ENCODE peak calls at places on chromosome 10, in ten cellular contexts. N is ovary, A is sigmoid colon, D is DND-41, K is K562, P is breast epithelium, H is right lobe of liver, I is fibroblast of lung, X is PC-3, R is endodermal cell. G is an unnamed sample. For H3K27me3 and H3K4me1, the result is how much of the 10 kb centered on the place peaks cover.

GRCh38 chr10:29250066-29250465 is 38.8 kb upstream of the LYZL1 start:
- DNase-seq in A (no peak), X (no peak), N (no peak), D (no peak), I (no peak), K (no peak), P (no peak), R (no peak), H (no peak), G (no peak)

GRCh38 chr10:69730251-69731156 is 71.2 kb upstream of the COL13A1 start:
- DNase-seq in D (no peak), P (no peak), R (peak), K (no peak), I (peak), A (peak), H (no peak), X (no peak), N (peak), G (no peak)

GRCh38 chr10:97542169-97543024 is 30.2 kb upstream of the ANKRD2 start:
- DNase-seq in A (peak), X (peak), H (no peak), I (peak), K (peak), D (no peak), R (peak), N (peak), P (peak), G (peak)

GRCh38 chr10:93859049-93859655 is 34.6 kb upstream of the SLC35G1 start:
- DNase-seq in K (no peak), D (no peak), P (no peak), R (no peak), A (no peak), N (no peak), X (peak), H (no peak), I (peak), G (no peak)

GRCh38 chr10:11875499-11876281 is 52.5 kb downstream of the PROSER2 start:
- DNase-seq in I (peak), D (no peak), R (no peak), P (peak), K (peak), N (peak), X (peak), H (peak), A (peak), G (peak)

GRCh38 chr10:68871105-68871711 is 29.9 kb upstream of the DDX50 start:
- DNase-seq in N (no peak), X (no peak), A (no peak), D (no peak), I (peak), R (peak), H (no peak), K (peak), P (no peak), G (no peak)

GRCh38 chr10:14701466-14701865 is 73.2 kb downstream of the FAM107B start:
- DNase-seq in N (no peak), R (no peak), K (no peak), X (no peak), H (no peak), D (no peak), I (no peak), P (no peak), A (no peak), G (no peak)

GRCh38 chr10:123518765-123519164 is 147.4 kb upstream of the GPR26 start:
- DNase-seq in A (no peak), R (peak), H (no peak), K (no peak), I (no peak), D (no peak), P (no peak), N (no peak), X (no peak), G (no peak)

GRCh38 chr10:26696786-26697162 is 727 bp upstream of the PDSS1 start:
- DNase-seq in N (no peak), D (no peak), X (peak), A (no peak), H (no peak), P (no peak), I (peak), R (no peak), K (no peak), G (no peak)

GRCh38 chr10:17348111-17349008 is 106.0 kb downstream of the ST8SIA6 start:
- DNase-seq in H (peak), A (peak), K (peak), I (peak), X (peak), D (no peak), N (peak), P (peak), R (no peak), G (peak)

GRCh38 chr10:109773818-109774440 is 149.4 kb downstream of the XPNPEP1 start:
- DNase-seq in N (no peak), P (no peak), X (peak), A (no peak), D (no peak), K (peak), H (no peak), I (peak), R (no peak), G (no peak)

GRCh38 chr10:18104223-18104872 is 35.9 kb upstream of the CACNB2 start:
- DNase-seq in A (no peak), K (peak), I (peak), R (peak), P (no peak), X (peak), N (peak), H (peak), D (peak), G (no peak)

GRCh38 chr10:107103174-107104025 is 61.1 kb downstream of the SORCS1 start:
- DNase-seq in N (no peak), I (no peak), P (no peak), X (no peak), H (no peak), A (peak), K (no peak), D (no peak), R (no peak), G (no peak)

GRCh38 chr10:83083866-83084265 is 1055.4 kb upstream of the GHITM start:
- DNase-seq in A (no peak), K (no peak), H (no peak), I (no peak), P (no peak), N (no peak), D (no peak), R (no peak), X (no peak), G (no peak)

GRCh38 chr10:56585447-56586171 is 224.6 kb upstream of the ZWINT start:
- DNase-seq in D (no peak), P (no peak), I (no peak), K (no peak), R (no peak), N (no peak), H (no peak), X (no peak), A (no peak), G (no peak)

GRCh38 chr10:104220515-104220914 is 11.6 kb downstream of the CFAP43 start:
- DNase-seq in I (no peak), D (no peak), A (no peak), X (no peak), N (no peak), K (no peak), P (no peak), R (no peak), H (no peak), G (no peak)

GRCh38 chr10:24952701-24953349 is 419 bp upstream of the PRTFDC1 start:
- DNase-seq in D (peak), P (no peak), I (peak), K (peak), H (peak), N (peak), R (peak), A (peak), X (peak), G (no peak)

GRCh38 chr10:70940834-70941568 is 52.6 kb upstream of the PCBD1 start:
- DNase-seq in I (peak), P (no peak), X (peak), R (no peak), K (peak), H (no peak), D (no peak), A (no peak), N (no peak), G (no peak)

GRCh38 chr10:113177936-113178335 is 227.9 kb downstream of the TCF7L2 start:
- DNase-seq in R (peak), N (no peak), K (no peak), A (no peak), P (no peak), D (no peak), I (no peak), X (no peak), H (no peak), G (no peak)

GRCh38 chr10:5466451-5466996 is 32.8 kb downstream of the CALML5 start:
- DNase-seq in H (peak), X (peak), P (peak), K (peak), N (no peak), I (peak), D (peak), A (peak), R (peak), G (no peak)

GRCh38 chr10:58435297-58435696 is 50.1 kb downstream of the TFAM start:
- DNase-seq in P (no peak), N (no peak), A (no peak), K (peak), R (peak), X (peak), H (no peak), I (peak), D (peak), G (peak)

GRCh38 chr10:100645609-100646008 is 99.8 kb upstream of the PAX2 start:
- DNase-seq in A (no peak), I (no peak), H (no peak), K (no peak), D (no peak), P (no peak), N (no peak), X (no peak), R (no peak), G (no peak)
- H3K27me3 ChIP-seq in A (under half), I (under half), H (under half), K (under half), D (under half), P (under half), N (under half), X (under half), R (half or more), G (half or more)

GRCh38 chr10:132641966-132642731 is 104.6 kb downstream of the INPP5A start:
- DNase-seq in D (no peak), K (no peak), I (no peak), H (peak), N (peak), X (no peak), R (peak), P (peak), A (peak), G (peak)

GRCh38 chr10:132643709-132644543 is 106.3 kb downstream of the INPP5A start:
- DNase-seq in N (no peak), I (no peak), A (peak), R (peak), X (no peak), P (peak), D (no peak), K (no peak), H (peak), G (peak)

GRCh38 chr10:132640326-132641125 is 102.9 kb downstream of the INPP5A start:
- DNase-seq in R (peak), P (peak), H (peak), A (peak), D (no peak), I (no peak), N (no peak), K (no peak), X (no peak), G (peak)

GRCh38 chr10:132641401-132641800 is 103.8 kb downstream of the INPP5A start:
- DNase-seq in A (peak), D (no peak), N (no peak), P (peak), I (no peak), R (no peak), X (no peak), K (no peak), H (no peak), G (peak)

GRCh38 chr10:132642732-132643008 is 105.1 kb downstream of the INPP5A start:
- DNase-seq in K (no peak), N (no peak), A (peak), H (peak), R (peak), X (no peak), I (no peak), P (peak), D (no peak), G (peak)
- TF ChIP-seq CTCF in K (no peak), N (no peak), A (no peak), H (no peak), R (no peak), X (no peak), I (no peak), P (no peak), D (no peak), G (no peak)

GRCh38 chr10:101570764-101571572 is 17.1 kb downstream of the POLL start:
- DNase-seq in N (no peak), K (no peak), I (no peak), X (peak), P (no peak), H (no peak), R (no peak), A (no peak), D (no peak), G (peak)

GRCh38 chr10:101567165-101568006 is 20.7 kb downstream of the POLL start:
- DNase-seq in I (no peak), A (peak), D (no peak), H (no peak), X (no peak), N (no peak), R (no peak), K (no peak), P (no peak), G (peak)

GRCh38 chr10:101569838-101570763 is 18.0 kb downstream of the POLL start:
- DNase-seq in H (peak), N (peak), P (peak), K (peak), D (peak), I (peak), A (peak), R (peak), X (peak), G (peak)

GRCh38 chr10:101568054-101568745 is 19.9 kb downstream of the POLL start:
- DNase-seq in D (no peak), I (no peak), X (no peak), H (no peak), P (no peak), R (no peak), K (no peak), A (peak), N (no peak), G (peak)

DNA sequence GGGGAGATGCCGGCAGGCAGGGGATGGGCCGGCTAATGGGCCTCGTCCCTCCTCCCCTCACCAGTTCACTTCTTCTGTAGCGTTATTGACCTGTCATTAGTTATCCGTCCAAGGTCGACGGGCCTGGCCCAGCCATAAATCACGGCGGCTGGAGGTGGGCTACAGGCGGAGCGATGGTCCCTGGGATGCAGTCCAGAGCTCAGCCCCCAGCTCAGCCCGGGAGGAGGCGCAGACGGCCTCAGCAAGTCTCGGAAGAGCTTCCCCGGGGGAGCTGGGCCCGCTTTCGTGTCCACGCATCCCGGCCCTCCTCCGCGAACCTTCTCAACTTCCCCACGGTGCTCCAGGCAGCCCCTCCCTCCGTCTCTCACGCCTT is 18.6 kb downstream of the POLL start:
- DNase-seq in I (no peak), D (no peak), R (no peak), X (no peak), K (no peak), H (no peak), N (no peak), A (peak), P (no peak), G (no peak)
- H3K4me1 ChIP-seq in I (under half), D (under half), R (under half), X (under half), K (under half), H (under half), N (under half), A (under half), P (under half), G (under half)

DNA sequence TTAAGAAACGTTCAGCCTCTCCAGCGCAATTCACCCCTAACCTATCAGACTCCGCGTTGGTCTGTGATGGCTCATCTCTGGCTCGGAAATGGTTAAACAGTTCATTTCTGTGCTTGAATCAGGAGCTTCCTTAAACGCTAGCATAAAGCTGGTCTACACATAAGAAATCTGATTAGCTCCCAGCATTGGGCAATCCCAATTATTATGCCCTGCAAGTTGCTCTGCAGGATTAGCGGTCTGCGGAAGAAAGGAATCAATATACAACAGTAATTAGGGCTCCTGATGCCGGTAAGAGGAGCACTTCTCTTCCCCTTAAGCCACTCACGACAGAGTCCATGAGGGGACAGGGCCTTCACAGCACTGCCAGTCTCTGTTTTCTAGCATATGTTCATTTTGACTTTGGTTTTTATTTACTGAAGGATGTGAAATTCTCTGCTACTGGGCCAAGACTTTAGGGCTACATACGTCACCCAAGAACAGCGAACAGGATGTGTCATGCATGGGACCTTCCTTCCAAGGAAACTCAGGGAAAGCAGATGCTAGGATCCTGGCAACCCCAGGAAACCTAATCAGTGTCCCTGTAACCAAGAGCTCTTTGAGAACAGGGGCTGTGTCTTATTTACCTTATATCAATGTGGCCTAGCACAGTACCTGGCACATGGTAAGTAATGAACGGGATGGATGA is 324.4 kb downstream of the KCNMA1 start:
- DNase-seq in N (no peak), P (no peak), D (no peak), K (no peak), H (no peak), R (no peak), X (no peak), I (peak), A (no peak), G (no peak)
- H3K27me3 ChIP-seq in N (under half), P (under half), D (under half), K (under half), H (under half), R (under half), X (under half), I (under half), A (under half), G (under half)

GRCh38 chr10:35165811-35166210 is 39.2 kb downstream of the CREM start:
- DNase-seq in R (no peak), I (no peak), P (no peak), D (no peak), N (no peak), H (no peak), K (no peak), X (no peak), A (no peak), G (no peak)
- TF ChIP-seq CTCF in R (no peak), I (no peak), P (no peak), D (no peak), N (no peak), H (no peak), K (no peak), X (no peak), A (no peak), G (no peak)

DNA sequence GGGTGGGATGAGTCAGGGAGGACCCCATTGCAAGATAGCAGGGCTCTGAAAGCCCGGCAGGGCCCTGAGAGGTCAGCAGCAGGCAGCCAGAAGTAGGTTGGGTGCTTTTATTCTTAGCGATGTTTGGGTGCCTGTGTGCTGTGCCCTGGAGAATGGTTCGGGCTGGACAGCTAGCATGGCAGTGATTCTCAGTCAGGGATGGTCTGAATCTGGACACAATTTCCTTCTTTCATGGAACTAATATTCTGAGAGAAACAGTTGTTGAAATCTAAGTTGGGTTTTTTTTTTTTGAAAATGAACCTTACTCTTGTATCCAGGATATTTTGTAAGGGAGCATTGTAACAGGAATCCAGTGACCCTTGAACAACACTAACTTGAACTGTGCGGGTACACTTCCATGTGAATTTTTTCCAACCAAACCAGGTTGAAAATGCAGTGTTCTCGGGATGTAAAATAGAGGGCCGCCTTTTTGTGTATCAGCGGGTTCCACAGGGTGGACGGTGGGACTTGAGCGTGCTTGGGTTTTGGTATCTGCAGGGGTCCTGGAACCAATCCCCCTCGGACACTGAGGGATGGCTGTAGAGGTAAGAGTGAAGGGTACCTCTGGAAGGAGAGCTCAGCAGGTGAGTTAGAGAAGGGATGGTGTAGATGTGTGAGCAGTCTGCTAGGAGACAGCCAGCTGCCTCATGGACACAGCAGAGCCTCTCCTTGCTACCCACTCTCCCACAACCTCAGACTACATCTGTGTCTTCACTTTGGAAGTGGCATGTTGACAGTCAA is 12.5 kb downstream of the CCNY start:
- DNase-seq in D (no peak), H (no peak), X (no peak), I (no peak), P (no peak), N (no peak), R (no peak), A (no peak), K (no peak), G (no peak)
- H3K4me1 ChIP-seq in D (under half), H (half or more), X (under half), I (under half), P (under half), N (under half), R (under half), A (half or more), K (under half), G (under half)

GRCh38 chr10:101286248-101287046 is 57.2 kb upstream of the LBX1 start:
- DNase-seq in H (no peak), D (no peak), P (no peak), K (no peak), X (no peak), R (no peak), A (no peak), N (no peak), I (no peak), G (no peak)

GRCh38 chr10:101285093-101285463 is 55.8 kb upstream of the LBX1 start:
- DNase-seq in P (no peak), A (no peak), R (no peak), H (no peak), X (no peak), I (no peak), K (no peak), N (no peak), D (no peak), G (no peak)

GRCh38 chr10:101285519-101286070 is 56.3 kb upstream of the LBX1 start:
- DNase-seq in R (peak), I (no peak), H (no peak), X (no peak), K (no peak), P (no peak), A (no peak), D (peak), N (no peak), G (no peak)

GRCh38 chr10:101287922-101288638 is 58.8 kb upstream of the LBX1 start:
- DNase-seq in D (peak), R (peak), H (no peak), K (peak), N (peak), P (no peak), I (peak), A (no peak), X (peak), G (no peak)

DNA sequence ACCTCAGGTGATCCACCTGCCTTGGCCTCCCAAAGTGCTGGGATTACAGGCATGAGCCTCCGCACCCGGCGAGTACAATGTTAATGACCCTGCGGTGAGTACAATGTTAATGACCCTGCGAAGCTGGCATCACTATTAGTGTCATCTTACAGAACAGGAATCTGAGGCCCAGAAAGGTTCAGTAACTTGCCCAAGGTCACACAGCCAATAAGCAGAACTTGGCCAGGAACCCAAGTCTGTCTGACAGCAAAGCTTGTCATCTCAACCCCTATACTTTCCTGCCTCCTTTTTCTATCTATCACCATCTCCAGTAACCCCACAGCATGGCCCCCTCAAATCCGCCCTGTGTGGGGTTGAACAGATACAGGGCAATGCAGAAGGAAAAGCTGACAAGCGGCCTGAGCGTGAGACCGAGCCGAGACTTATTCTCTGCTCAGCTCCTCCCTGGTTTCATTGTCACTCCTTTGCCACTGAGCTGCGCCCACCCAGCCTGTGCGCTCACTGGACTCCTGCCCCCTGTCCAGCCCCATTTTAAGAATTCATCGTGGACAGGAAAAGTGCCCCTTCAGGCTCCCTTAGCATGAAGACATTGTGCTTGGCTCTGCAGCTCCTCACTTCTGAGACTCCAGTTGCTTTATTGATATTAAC is 58.0 kb upstream of the LBX1 start:
- DNase-seq in A (no peak), H (no peak), D (no peak), P (no peak), X (no peak), N (no peak), R (no peak), K (no peak), I (no peak), G (no peak)
- H3K27me3 ChIP-seq in A (half or more), H (under half), D (under half), P (under half), X (under half), N (under half), R (half or more), K (half or more), I (half or more), G (half or more)